ENCODE peak calls at places on chromosomes 6 and 20, in eight cellular contexts. J, L, W, U, M, N, O and R are unnamed samples.

GRCh38 chr20:63397946-63398450 is 36.8 kb upstream of the CHRNA4 start:
- DNase-seq in J (no peak), L (no peak), W (no peak), U (no peak), M (no peak), N (no peak), O (no peak), R (no peak)

GRCh38 chr6:46453756-46454316 is 37.4 kb downstream of the RCAN2 start:
- DNase-seq in J (no peak), L (no peak), W (no peak), U (no peak), M (no peak), N (no peak), O (no peak), R (no peak)

GRCh38 chr20:1429143-1429728 is 36.4 kb upstream of the FKBP1A start:
- DNase-seq in J (no peak), L (no peak), W (no peak), U (no peak), M (no peak), N (no peak), O (no peak), R (no peak)

GRCh38 chr20:50513169-50514034 is 3.2 kb downstream of the PTPN1 start:
- DNase-seq in J (no peak), L (no peak), W (no peak), U (no peak), M (no peak), N (no peak), O (no peak), R (no peak)

GRCh38 chr6:125913864-125914351 is 42.7 kb upstream of the HINT3 start:
- DNase-seq in J (peak), L (no peak), W (no peak), U (peak), M (no peak), N (no peak), O (no peak), R (no peak)

GRCh38 chr20:43750774-43751166 is 24.0 kb upstream of the GTSF1L start:
- DNase-seq in J (no peak), L (peak), W (no peak), U (no peak), M (no peak), N (no peak), O (no peak), R (no peak)

GRCh38 chr6:82959385-82959941 is 106.2 kb downstream of the UBE3D start:
- DNase-seq in J (peak), L (no peak), W (no peak), U (no peak), M (no peak), N (no peak), O (no peak), R (no peak)

GRCh38 chr6:72937160-72937559 is 288.1 kb downstream of the KHDC1L start:
- DNase-seq in J (no peak), L (no peak), W (no peak), U (no peak), M (no peak), N (no peak), O (no peak), R (no peak)

GRCh38 chr20:43914697-43915208 is at the start of gene TOX2:
- DNase-seq in J (no peak), L (peak), W (no peak), U (no peak), M (peak), N (no peak), O (peak), R (no peak)

GRCh38 chr6:155252581-155252980 is 11.2 kb upstream of the CLDN20 start:
- DNase-seq in J (no peak), L (no peak), W (no peak), U (no peak), M (no peak), N (no peak), O (no peak), R (no peak)

GRCh38 chr6:37507690-37508421 is 8.2 kb upstream of the CCDC167 start:
- DNase-seq in J (no peak), L (no peak), W (no peak), U (no peak), M (no peak), N (no peak), O (no peak), R (no peak)

GRCh38 chr6:53691667-53692133 is 26.1 kb upstream of the KLHL31 start:
- DNase-seq in J (no peak), L (no peak), W (no peak), U (no peak), M (no peak), N (no peak), O (no peak), R (no peak)

GRCh38 chr6:137878810-137879285 is 11.8 kb downstream of the TNFAIP3 start:
- DNase-seq in J (no peak), L (no peak), W (no peak), U (no peak), M (peak), N (peak), O (no peak), R (no peak)

GRCh38 chr20:25584905-25585704 is at the start of gene NINL:
- DNase-seq in J (peak), L (peak), W (peak), U (no peak), M (peak), N (no peak), O (peak), R (peak)

GRCh38 chr6:135537782-135538301 is 40.3 kb upstream of the AHI1 start:
- DNase-seq in J (peak), L (peak), W (no peak), U (no peak), M (no peak), N (no peak), O (peak), R (no peak)

GRCh38 chr20:46963758-46964181 is 69.1 kb downstream of the EYA2 start:
- DNase-seq in J (no peak), L (no peak), W (no peak), U (no peak), M (no peak), N (no peak), O (no peak), R (no peak)

GRCh38 chr20:24777746-24778145 is 171.3 kb upstream of the CST7 start:
- DNase-seq in J (no peak), L (no peak), W (no peak), U (no peak), M (no peak), N (no peak), O (no peak), R (peak)

GRCh38 chr6:158686791-158687381 is 37.0 kb downstream of the SYTL3 start:
- DNase-seq in J (no peak), L (peak), W (no peak), U (no peak), M (no peak), N (no peak), O (peak), R (no peak)

GRCh38 chr6:93789532-93789931 is 370.2 kb upstream of the EPHA7 start:
- DNase-seq in J (no peak), L (no peak), W (no peak), U (no peak), M (no peak), N (no peak), O (no peak), R (no peak)

GRCh38 chr6:100479180-100480035 is 14.7 kb upstream of the SIM1 start:
- DNase-seq in J (peak), L (no peak), W (no peak), U (peak), M (no peak), N (no peak), O (no peak), R (no peak)

GRCh38 chr6:2179950-2180349 is 65.5 kb downstream of the GMDS start:
- DNase-seq in J (no peak), L (no peak), W (peak), U (no peak), M (no peak), N (no peak), O (no peak), R (no peak)